ENCODE peak calls at places on chromosome 21, in four cellular contexts. G is A549, U is K562, K is IMR-90. F is an unnamed sample.

GRCh38 chr21:45386728-45387371 is 18.1 kb upstream of the COL18A1 start:
- DNase-seq in G (peak), K (peak), U (no peak), F (no peak)

GRCh38 chr21:42523941-42524340 is 10.3 kb downstream of the SLC37A1 start:
- DNase-seq in U (no peak), K (no peak), G (no peak), F (no peak)

GRCh38 chr21:43278359-43278758 is 109.6 kb downstream of the CRYAA start:
- DNase-seq in G (no peak), U (no peak), K (no peak), F (no peak)

GRCh38 chr21:41634858-41635257 is 126.9 kb upstream of the TMPRSS2 start:
- DNase-seq in K (peak), G (no peak), U (no peak), F (no peak)

GRCh38 chr21:46040707-46041106 is 57.2 kb upstream of the COL6A2 start:
- DNase-seq in G (no peak), U (no peak), K (no peak), F (no peak)

GRCh38 chr21:41759214-41759840 is 7.5 kb downstream of the RIPK4 start:
- DNase-seq in K (no peak), U (no peak), G (no peak), F (no peak)

GRCh38 chr21:29201186-29201585 is 70.7 kb downstream of the MAP3K7CL start:
- DNase-seq in K (no peak), U (no peak), G (no peak), F (no peak)

GRCh38 chr21:15935530-15935929 is 205.7 kb downstream of the USP25 start:
- DNase-seq in G (no peak), K (no peak), U (no peak), F (no peak)

DNA sequence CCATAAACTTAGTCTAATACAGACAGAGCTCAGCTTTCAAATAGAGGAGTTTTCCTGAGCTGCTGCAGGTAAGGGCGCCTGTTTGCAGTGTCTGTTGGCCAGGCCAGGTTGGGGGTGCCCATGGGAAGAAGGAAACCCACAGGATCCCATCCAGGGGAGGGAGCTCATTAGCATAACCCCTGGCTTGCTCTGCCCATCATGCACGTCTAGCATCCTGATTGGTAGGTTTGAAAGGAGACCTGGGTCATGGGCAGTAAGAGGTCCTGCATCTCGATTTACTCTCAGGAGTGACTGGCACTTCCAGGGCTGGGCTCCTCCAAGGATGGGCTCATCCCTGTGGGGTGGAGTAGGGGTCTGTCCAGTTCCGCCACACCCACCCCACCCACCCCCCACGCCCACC is 103.7 kb upstream of the CLDN14 start:
- DNase-seq in K (no peak), G (no peak), U (peak), F (no peak)
- TF ChIP-seq MAZ in K (no peak), G (no peak), U (no peak), F (no peak)

GRCh38 chr21:24671901-24672300 is 935.4 kb downstream of the MRPL39 start:
- DNase-seq in U (no peak), K (no peak), G (no peak), F (no peak)
- TF ChIP-seq MAZ in U (no peak), K (no peak), G (no peak), F (no peak)

DNA sequence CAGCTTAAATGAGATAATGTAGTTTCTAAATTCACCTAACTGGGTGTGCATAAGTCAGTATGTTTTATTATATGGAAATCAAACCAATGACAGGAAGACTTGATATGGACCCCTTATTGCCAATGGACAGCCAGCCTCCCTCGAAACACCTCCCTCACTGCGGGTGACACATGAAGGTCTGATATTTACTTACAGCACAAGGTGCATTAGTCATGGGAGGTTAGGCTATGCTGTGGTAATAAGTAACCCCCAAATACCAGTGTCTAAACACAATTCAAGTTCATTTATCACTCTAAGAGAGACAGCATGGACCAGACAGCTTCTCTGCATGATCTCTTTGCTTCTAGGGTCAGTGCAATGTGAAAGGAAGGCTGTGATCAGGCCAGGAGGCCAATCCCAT is 126.0 kb upstream of the KCNJ6 start:
- DNase-seq in U (no peak), G (peak), K (no peak), F (no peak)
- TF ChIP-seq MAZ in U (no peak), G (no peak), K (no peak), F (no peak)

GRCh38 chr21:32172106-32172505 is 106.7 kb downstream of the MIS18A start:
- DNase-seq in U (no peak), K (no peak), G (no peak), F (no peak)

GRCh38 chr21:32173106-32173755 is 105.6 kb downstream of the MIS18A start:
- DNase-seq in U (no peak), K (no peak), G (no peak), F (no peak)

DNA sequence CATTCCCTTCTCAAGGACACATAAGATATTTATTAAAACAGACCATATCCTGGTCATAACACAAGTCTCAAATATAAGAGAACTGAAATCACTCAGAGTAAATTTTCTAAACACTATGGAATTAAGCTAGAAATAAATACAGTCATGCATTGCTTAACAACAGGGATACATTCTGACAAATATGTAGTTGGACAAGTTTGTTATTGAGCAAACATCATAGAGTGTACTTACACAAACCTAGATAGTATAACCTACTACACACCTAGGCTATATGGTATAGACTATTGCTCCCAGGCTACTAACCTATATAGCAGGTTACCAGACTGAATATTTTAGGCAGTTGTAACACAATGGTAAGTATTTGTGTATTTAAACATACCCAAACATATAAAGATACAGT is 104.0 kb downstream of the MIS18A start:
- DNase-seq in G (no peak), U (no peak), K (no peak), F (no peak)
- TF ChIP-seq MAZ in G (no peak), U (no peak), K (no peak), F (no peak)

GRCh38 chr21:32281531-32281930 is 2.7 kb upstream of the MIS18A start:
- DNase-seq in K (no peak), U (no peak), G (no peak), F (no peak)

GRCh38 chr21:32283001-32283400 is 4.2 kb upstream of the MIS18A start:
- DNase-seq in U (no peak), K (no peak), G (no peak), F (no peak)

DNA sequence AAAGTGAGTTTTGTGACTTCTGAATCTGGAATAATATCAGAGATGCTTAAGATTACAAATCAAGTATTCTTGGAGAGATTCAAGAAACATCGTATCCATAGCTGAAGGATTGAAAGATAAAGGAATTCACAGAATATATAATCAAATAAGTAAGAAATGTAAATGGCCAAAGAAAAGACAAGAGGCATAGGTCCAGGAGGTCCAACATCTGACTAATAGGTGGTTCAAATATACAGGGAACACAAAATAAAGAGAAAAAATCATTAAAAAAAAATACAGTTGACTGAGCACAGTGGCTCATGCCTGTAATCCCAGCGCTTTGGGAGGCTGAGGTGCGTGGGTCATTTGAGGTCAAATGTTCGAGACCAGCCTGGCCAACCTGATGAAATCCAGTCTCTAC is 6.6 kb upstream of the MIS18A start:
- DNase-seq in G (no peak), K (no peak), U (no peak), F (no peak)
- TF ChIP-seq MAZ in G (no peak), K (no peak), U (no peak), F (no peak)

GRCh38 chr21:35349378-35350080 is 300.4 kb upstream of the RUNX1 start:
- DNase-seq in K (peak), U (no peak), G (no peak), F (no peak)

GRCh38 chr21:35345954-35346353 is 296.9 kb upstream of the RUNX1 start:
- DNase-seq in G (no peak), K (no peak), U (no peak), F (no peak)

GRCh38 chr21:35346697-35347096 is 297.6 kb upstream of the RUNX1 start:
- DNase-seq in K (no peak), G (no peak), U (no peak), F (no peak)

GRCh38 chr21:35350965-35351364 is 301.9 kb upstream of the RUNX1 start:
- DNase-seq in K (peak), G (no peak), U (no peak), F (no peak)

GRCh38 chr21:35348686-35349085 is 299.6 kb upstream of the RUNX1 start:
- DNase-seq in U (no peak), K (peak), G (no peak), F (no peak)
- TF ChIP-seq MAZ in U (no peak), K (no peak), G (no peak), F (no peak)

F was measured in HepG2.